ENCODE peak calls at places on chromosomes 3 and 15, in eight cellular contexts. One of them, this sample, is unnamed.

GRCh38 chr3:191434036-191434435 is 26.9 kb upstream of the PYDC2 start:
- DNase-seq in stomach: no peak
- DNase-seq in breast epithelium: no peak
- DNase-seq in sigmoid colon: no peak
- DNase-seq in uterus: no peak
- DNase-seq in gastrocnemius medialis: no peak
- DNase-seq in esophagus muscularis mucosa: no peak
- DNase-seq in right lobe of liver: no peak
- DNase-seq in this sample: no peak

GRCh38 chr3:124671123-124671522 is 59.1 kb upstream of the UMPS start:
- DNase-seq in stomach: no peak
- DNase-seq in breast epithelium: no peak
- DNase-seq in sigmoid colon: no peak
- DNase-seq in uterus: no peak
- DNase-seq in gastrocnemius medialis: no peak
- DNase-seq in esophagus muscularis mucosa: no peak
- DNase-seq in right lobe of liver: no peak
- DNase-seq in this sample: no peak

GRCh38 chr3:125334675-125335560 is 40.2 kb downstream of the ZNF148 start:
- DNase-seq in stomach: no peak
- DNase-seq in breast epithelium: no peak
- DNase-seq in sigmoid colon: no peak
- DNase-seq in uterus: no peak
- DNase-seq in gastrocnemius medialis: no peak
- DNase-seq in esophagus muscularis mucosa: no peak
- DNase-seq in right lobe of liver: no peak
- DNase-seq in this sample: no peak

GRCh38 chr3:172965256-172965655 is 175.8 kb downstream of the SPATA16 start:
- DNase-seq in stomach: no peak
- DNase-seq in breast epithelium: no peak
- DNase-seq in sigmoid colon: no peak
- DNase-seq in uterus: no peak
- DNase-seq in gastrocnemius medialis: no peak
- DNase-seq in esophagus muscularis mucosa: no peak
- DNase-seq in right lobe of liver: no peak
- DNase-seq in this sample: no peak

GRCh38 chr3:96814581-96815567 is at the start of gene EPHA6:
- DNase-seq in stomach: no peak
- DNase-seq in breast epithelium: no peak
- DNase-seq in sigmoid colon: peak; percentile 66
- DNase-seq in uterus: no peak
- DNase-seq in gastrocnemius medialis: no peak
- DNase-seq in esophagus muscularis mucosa: no peak
- DNase-seq in right lobe of liver: peak; percentile 14
- DNase-seq in this sample: no peak

GRCh38 chr3:42509111-42509510 is 6.7 kb downstream of the VIPR1 start:
- DNase-seq in stomach: no peak
- DNase-seq in breast epithelium: no peak
- DNase-seq in sigmoid colon: peak; percentile 27
- DNase-seq in uterus: no peak
- DNase-seq in gastrocnemius medialis: peak; percentile 3
- DNase-seq in esophagus muscularis mucosa: no peak
- DNase-seq in right lobe of liver: no peak
- DNase-seq in this sample: no peak

GRCh38 chr3:131348911-131349310 is 32.7 kb upstream of the NUDT16 start:
- DNase-seq in stomach: no peak
- DNase-seq in breast epithelium: no peak
- DNase-seq in sigmoid colon: no peak
- DNase-seq in uterus: no peak
- DNase-seq in gastrocnemius medialis: no peak
- DNase-seq in esophagus muscularis mucosa: no peak
- DNase-seq in right lobe of liver: no peak
- DNase-seq in this sample: no peak

GRCh38 chr3:4829031-4829394 is 150.2 kb upstream of the BHLHE40 start:
- DNase-seq in stomach: no peak
- DNase-seq in breast epithelium: no peak
- DNase-seq in sigmoid colon: no peak
- DNase-seq in uterus: no peak
- DNase-seq in gastrocnemius medialis: no peak
- DNase-seq in esophagus muscularis mucosa: no peak
- DNase-seq in right lobe of liver: no peak
- DNase-seq in this sample: no peak

GRCh38 chr3:196941846-196942225 is 492 bp downstream of the NCBP2 start:
- DNase-seq in stomach: peak; percentile 44
- DNase-seq in breast epithelium: peak; percentile 41
- DNase-seq in sigmoid colon: no peak
- DNase-seq in uterus: no peak
- DNase-seq in gastrocnemius medialis: no peak
- DNase-seq in esophagus muscularis mucosa: no peak
- DNase-seq in right lobe of liver: no peak
- DNase-seq in this sample: peak; percentile 47

DNA sequence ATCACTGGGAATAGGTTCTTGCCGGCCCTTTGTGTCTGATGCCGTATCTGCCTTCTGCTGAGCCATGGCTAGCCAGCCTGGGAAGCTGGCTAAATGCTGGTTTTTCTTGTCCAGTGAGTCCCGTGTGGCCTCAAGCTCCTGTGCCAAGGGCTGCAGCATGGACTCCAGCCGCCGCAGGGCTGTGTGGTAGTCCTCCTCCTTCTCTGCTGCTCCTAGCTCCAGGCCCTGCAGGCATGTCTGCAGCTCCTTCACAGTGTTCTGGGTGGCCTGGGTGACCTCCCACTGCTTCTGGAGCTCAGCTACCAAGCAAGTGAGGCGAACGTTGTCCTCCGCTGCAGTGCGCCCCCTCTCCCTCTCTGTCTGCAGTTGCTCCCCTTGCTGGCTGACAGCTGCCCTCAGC is 24.9 kb downstream of the CXCR6 start:
- DNase-seq in stomach: peak; percentile 59
- DNase-seq in breast epithelium: no peak
- DNase-seq in sigmoid colon: no peak
- DNase-seq in uterus: no peak
- DNase-seq in gastrocnemius medialis: no peak
- DNase-seq in esophagus muscularis mucosa: no peak
- DNase-seq in right lobe of liver: no peak
- DNase-seq in this sample: no peak
- TF ChIP-seq POLR2A in stomach: no peak
- TF ChIP-seq POLR2A in breast epithelium: no peak
- TF ChIP-seq POLR2A in sigmoid colon: no peak
- TF ChIP-seq POLR2A in uterus: no peak
- TF ChIP-seq POLR2A in gastrocnemius medialis: no peak
- TF ChIP-seq POLR2A in esophagus muscularis mucosa: no peak
- TF ChIP-seq POLR2A in right lobe of liver: no peak
- TF ChIP-seq POLR2A in this sample: no peak

GRCh38 chr3:47579875-47580274 is 1.2 kb upstream of the CSPG5 start:
- DNase-seq in stomach: no peak
- DNase-seq in breast epithelium: no peak
- DNase-seq in sigmoid colon: no peak
- DNase-seq in uterus: no peak
- DNase-seq in gastrocnemius medialis: no peak
- DNase-seq in esophagus muscularis mucosa: no peak
- DNase-seq in right lobe of liver: no peak
- DNase-seq in this sample: no peak

GRCh38 chr3:47581422-47581821 is 2.8 kb upstream of the CSPG5 start:
- DNase-seq in stomach: no peak
- DNase-seq in breast epithelium: no peak
- DNase-seq in sigmoid colon: no peak
- DNase-seq in uterus: no peak
- DNase-seq in gastrocnemius medialis: no peak
- DNase-seq in esophagus muscularis mucosa: no peak
- DNase-seq in right lobe of liver: peak; percentile 39
- DNase-seq in this sample: no peak

GRCh38 chr3:47581835-47582234 is 3.2 kb upstream of the CSPG5 start:
- DNase-seq in stomach: no peak
- DNase-seq in breast epithelium: no peak
- DNase-seq in sigmoid colon: no peak
- DNase-seq in uterus: no peak
- DNase-seq in gastrocnemius medialis: no peak
- DNase-seq in esophagus muscularis mucosa: no peak
- DNase-seq in right lobe of liver: no peak
- DNase-seq in this sample: no peak

GRCh38 chr3:47586746-47587145 is 8.1 kb upstream of the CSPG5 start:
- DNase-seq in stomach: no peak
- DNase-seq in breast epithelium: no peak
- DNase-seq in sigmoid colon: no peak
- DNase-seq in uterus: no peak
- DNase-seq in gastrocnemius medialis: no peak
- DNase-seq in esophagus muscularis mucosa: no peak
- DNase-seq in right lobe of liver: no peak
- DNase-seq in this sample: no peak

GRCh38 chr3:47583320-47584075 is 4.8 kb upstream of the CSPG5 start:
- DNase-seq in stomach: no peak
- DNase-seq in breast epithelium: no peak
- DNase-seq in sigmoid colon: no peak
- DNase-seq in uterus: no peak
- DNase-seq in gastrocnemius medialis: no peak
- DNase-seq in esophagus muscularis mucosa: no peak
- DNase-seq in right lobe of liver: no peak
- DNase-seq in this sample: no peak
- TF ChIP-seq POLR2A in stomach: no peak
- TF ChIP-seq POLR2A in breast epithelium: no peak
- TF ChIP-seq POLR2A in sigmoid colon: no peak
- TF ChIP-seq POLR2A in uterus: no peak
- TF ChIP-seq POLR2A in gastrocnemius medialis: no peak
- TF ChIP-seq POLR2A in esophagus muscularis mucosa: no peak
- TF ChIP-seq POLR2A in right lobe of liver: no peak
- TF ChIP-seq POLR2A in this sample: no peak

GRCh38 chr15:79962178-79962577 is 8.8 kb downstream of the BCL2A1 start:
- DNase-seq in stomach: no peak
- DNase-seq in breast epithelium: no peak
- DNase-seq in sigmoid colon: no peak
- DNase-seq in uterus: no peak
- DNase-seq in gastrocnemius medialis: no peak
- DNase-seq in esophagus muscularis mucosa: no peak
- DNase-seq in right lobe of liver: no peak
- DNase-seq in this sample: no peak

GRCh38 chr15:79966634-79967330 is 4.2 kb downstream of the BCL2A1 start:
- DNase-seq in stomach: no peak
- DNase-seq in breast epithelium: no peak
- DNase-seq in sigmoid colon: no peak
- DNase-seq in uterus: no peak
- DNase-seq in gastrocnemius medialis: no peak
- DNase-seq in esophagus muscularis mucosa: no peak
- DNase-seq in right lobe of liver: no peak
- DNase-seq in this sample: no peak

GRCh38 chr15:79967331-79968182 is 3.4 kb downstream of the BCL2A1 start:
- DNase-seq in stomach: no peak
- DNase-seq in breast epithelium: no peak
- DNase-seq in sigmoid colon: no peak
- DNase-seq in uterus: no peak
- DNase-seq in gastrocnemius medialis: no peak
- DNase-seq in esophagus muscularis mucosa: no peak
- DNase-seq in right lobe of liver: no peak
- DNase-seq in this sample: no peak

GRCh38 chr15:79965836-79966630 is 5.0 kb downstream of the BCL2A1 start:
- DNase-seq in stomach: no peak
- DNase-seq in breast epithelium: no peak
- DNase-seq in sigmoid colon: no peak
- DNase-seq in uterus: no peak
- DNase-seq in gastrocnemius medialis: no peak
- DNase-seq in esophagus muscularis mucosa: no peak
- DNase-seq in right lobe of liver: no peak
- DNase-seq in this sample: no peak

DNA sequence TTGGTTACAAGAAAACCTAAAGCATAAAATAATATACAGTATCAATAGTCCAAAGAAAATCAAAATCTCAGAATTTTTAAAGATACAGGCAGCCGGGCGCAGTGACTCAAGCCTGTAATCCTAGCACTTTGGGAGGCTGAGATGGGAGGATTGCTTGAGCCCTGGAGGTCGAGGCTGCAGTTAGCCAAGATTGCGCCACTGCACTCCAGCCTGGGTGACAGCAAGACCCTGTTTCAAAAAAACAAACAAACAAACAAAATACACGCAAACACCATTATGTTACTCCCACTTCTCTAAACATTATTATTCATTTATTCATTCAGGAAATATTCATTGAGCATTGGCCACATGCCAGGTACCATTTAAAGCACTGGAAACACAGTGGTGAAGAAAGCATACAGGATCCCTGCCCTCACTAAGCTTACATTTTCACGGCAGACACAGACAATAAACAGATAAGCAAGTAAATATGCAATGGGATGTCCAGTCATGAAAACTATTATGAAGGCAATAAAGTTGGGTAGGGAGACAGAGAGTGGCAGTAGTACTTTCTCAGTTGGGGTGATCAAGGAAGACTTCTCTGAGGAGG is 6.7 kb downstream of the BCL2A1 start:
- DNase-seq in stomach: no peak
- DNase-seq in breast epithelium: no peak
- DNase-seq in sigmoid colon: no peak
- DNase-seq in uterus: no peak
- DNase-seq in gastrocnemius medialis: no peak
- DNase-seq in esophagus muscularis mucosa: no peak
- DNase-seq in right lobe of liver: no peak
- DNase-seq in this sample: no peak
- TF ChIP-seq POLR2A in stomach: no peak
- TF ChIP-seq POLR2A in breast epithelium: no peak
- TF ChIP-seq POLR2A in sigmoid colon: no peak
- TF ChIP-seq POLR2A in uterus: no peak
- TF ChIP-seq POLR2A in gastrocnemius medialis: no peak
- TF ChIP-seq POLR2A in esophagus muscularis mucosa: no peak
- TF ChIP-seq POLR2A in right lobe of liver: no peak
- TF ChIP-seq POLR2A in this sample: no peak

DNA sequence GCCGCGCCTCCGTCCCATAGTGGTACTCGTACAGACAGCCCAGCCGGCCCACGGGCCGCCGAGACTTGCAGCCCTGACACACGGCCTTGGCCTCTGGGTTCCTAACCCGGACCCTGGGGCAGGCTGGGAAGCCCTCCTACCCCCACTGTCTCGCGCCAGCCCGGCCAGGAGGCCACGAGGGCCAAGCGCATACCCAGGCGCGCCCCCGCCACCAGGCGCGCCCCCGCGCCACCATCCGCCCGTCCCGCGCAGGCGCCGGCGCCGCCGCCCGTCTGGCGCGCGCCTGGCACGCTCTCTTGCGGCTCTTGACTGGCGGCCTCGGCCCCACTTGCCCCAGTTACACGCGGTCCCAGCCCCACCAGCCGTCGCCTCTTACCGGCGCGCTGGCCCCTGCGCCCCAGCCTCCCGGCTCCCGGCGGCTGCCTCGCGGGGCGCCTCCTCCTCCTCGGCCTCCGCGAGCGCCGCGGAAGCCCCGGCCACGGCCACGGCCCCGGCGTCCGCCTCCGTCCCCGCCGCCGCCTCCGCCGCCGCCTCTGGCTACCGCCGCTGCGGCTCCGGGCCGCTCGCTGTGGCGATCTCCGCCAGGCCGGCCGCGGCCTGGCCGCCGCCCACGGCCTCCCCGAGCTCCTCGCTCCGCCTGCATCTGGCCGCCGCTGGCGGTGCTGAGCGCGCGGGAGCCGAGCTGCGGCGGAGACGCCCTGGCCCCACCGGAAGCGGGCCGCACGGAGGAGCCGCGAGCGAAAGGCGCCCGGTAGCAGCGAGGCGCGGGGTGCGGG is 412 bp downstream of the AVEN start:
- DNase-seq in stomach: peak; percentile 76
- DNase-seq in breast epithelium: peak; percentile 33
- DNase-seq in sigmoid colon: peak; percentile 88
- DNase-seq in uterus: peak; percentile 74
- DNase-seq in gastrocnemius medialis: peak; percentile 80
- DNase-seq in esophagus muscularis mucosa: peak; percentile 93
- DNase-seq in right lobe of liver: peak; percentile 87
- DNase-seq in this sample: peak; percentile 65
- TF ChIP-seq POLR2A in stomach: no peak
- TF ChIP-seq POLR2A in breast epithelium: no peak
- TF ChIP-seq POLR2A in sigmoid colon: no peak
- TF ChIP-seq POLR2A in uterus: peak; percentile 57
- TF ChIP-seq POLR2A in gastrocnemius medialis: peak; percentile 72
- TF ChIP-seq POLR2A in esophagus muscularis mucosa: no peak
- TF ChIP-seq POLR2A in right lobe of liver: peak; percentile 72
- TF ChIP-seq POLR2A in this sample: peak; percentile 58